ENCODE peak calls at places on chromosomes 7 and 10, in five cellular contexts. One of them, this sample, is unnamed.

GRCh38 chr10:1074063-1074747 is 18.0 kb downstream of the WDR37 start:
- DNase-seq in colonic mucosa: no peak
- DNase-seq in fibroblast of lung: no peak
- DNase-seq in AG04450: no peak
- DNase-seq in fibroblast of pulmonary artery: no peak
- DNase-seq in this sample: no peak

GRCh38 chr10:87798082-87798481 is 19.9 kb downstream of the ATAD1 start:
- DNase-seq in colonic mucosa: no peak
- DNase-seq in fibroblast of lung: no peak
- DNase-seq in AG04450: no peak
- DNase-seq in fibroblast of pulmonary artery: no peak
- DNase-seq in this sample: no peak

GRCh38 chr10:97608991-97609561 is 19.6 kb downstream of the C10orf62 start:
- DNase-seq in colonic mucosa: no peak
- DNase-seq in fibroblast of lung: no peak
- DNase-seq in AG04450: no peak
- DNase-seq in fibroblast of pulmonary artery: no peak
- DNase-seq in this sample: no peak

GRCh38 chr10:91875779-91876178 is 33.5 kb downstream of the FGFBP3 start:
- DNase-seq in colonic mucosa: no peak
- DNase-seq in fibroblast of lung: no peak
- DNase-seq in AG04450: no peak
- DNase-seq in fibroblast of pulmonary artery: no peak
- DNase-seq in this sample: no peak

GRCh38 chr10:76149182-76149581 is 717.8 kb downstream of the LRMDA start:
- DNase-seq in colonic mucosa: no peak
- DNase-seq in fibroblast of lung: no peak
- DNase-seq in AG04450: no peak
- DNase-seq in fibroblast of pulmonary artery: no peak
- DNase-seq in this sample: no peak

GRCh38 chr10:48901152-48901705 is 38.4 kb downstream of the LRRC18 start:
- DNase-seq in colonic mucosa: no peak
- DNase-seq in fibroblast of lung: no peak
- DNase-seq in AG04450: no peak
- DNase-seq in fibroblast of pulmonary artery: no peak
- DNase-seq in this sample: no peak

GRCh38 chr7:116650436-116650835 is 21.6 kb upstream of the MET start:
- DNase-seq in colonic mucosa: no peak
- DNase-seq in fibroblast of lung: no peak
- DNase-seq in AG04450: no peak
- DNase-seq in fibroblast of pulmonary artery: no peak
- DNase-seq in this sample: no peak

GRCh38 chr10:48897438-48897790 is 42.2 kb downstream of the LRRC18 start:
- DNase-seq in colonic mucosa: no peak
- DNase-seq in fibroblast of lung: no peak
- DNase-seq in AG04450: no peak
- DNase-seq in fibroblast of pulmonary artery: no peak
- DNase-seq in this sample: no peak

GRCh38 chr10:58942724-58943123 is 233.7 kb upstream of the PHYHIPL start:
- DNase-seq in colonic mucosa: no peak
- DNase-seq in fibroblast of lung: no peak
- DNase-seq in AG04450: no peak
- DNase-seq in fibroblast of pulmonary artery: no peak
- DNase-seq in this sample: no peak

GRCh38 chr10:45280113-45280512 is 35.3 kb downstream of the OR13A1 start:
- DNase-seq in colonic mucosa: no peak
- DNase-seq in fibroblast of lung: no peak
- DNase-seq in AG04450: no peak
- DNase-seq in fibroblast of pulmonary artery: no peak
- DNase-seq in this sample: no peak

GRCh38 chr7:47026733-47027450 is 555.0 kb downstream of the TNS3 start:
- DNase-seq in colonic mucosa: no peak
- DNase-seq in fibroblast of lung: no peak
- DNase-seq in AG04450: no peak
- DNase-seq in fibroblast of pulmonary artery: no peak
- DNase-seq in this sample: no peak

GRCh38 chr10:118251791-118252190 is 90.3 kb downstream of the FAM204A start:
- DNase-seq in colonic mucosa: no peak
- DNase-seq in fibroblast of lung: no peak
- DNase-seq in AG04450: no peak
- DNase-seq in fibroblast of pulmonary artery: no peak
- DNase-seq in this sample: no peak

GRCh38 chr10:100984670-100985177 is 2.6 kb downstream of the MRPL43 start:
- DNase-seq in colonic mucosa: no peak
- DNase-seq in fibroblast of lung: no peak
- DNase-seq in AG04450: no peak
- DNase-seq in fibroblast of pulmonary artery: no peak
- DNase-seq in this sample: no peak

GRCh38 chr10:21975378-21975990 is 28.0 kb downstream of the DNAJC1 start:
- DNase-seq in colonic mucosa: no peak
- DNase-seq in fibroblast of lung: no peak
- DNase-seq in AG04450: no peak
- DNase-seq in fibroblast of pulmonary artery: no peak
- DNase-seq in this sample: no peak

GRCh38 chr7:111409714-111410422 is 152.4 kb downstream of the IMMP2L start:
- DNase-seq in colonic mucosa: no peak
- DNase-seq in fibroblast of lung: no peak
- DNase-seq in AG04450: peak
- DNase-seq in fibroblast of pulmonary artery: peak
- DNase-seq in this sample: no peak

GRCh38 chr10:57015595-57016303 is 654.7 kb upstream of the ZWINT start:
- DNase-seq in colonic mucosa: no peak
- DNase-seq in fibroblast of lung: no peak
- DNase-seq in AG04450: no peak
- DNase-seq in fibroblast of pulmonary artery: no peak
- DNase-seq in this sample: no peak

GRCh38 chr7:77395543-77395942 is 20.6 kb downstream of the GSAP start:
- DNase-seq in colonic mucosa: no peak
- DNase-seq in fibroblast of lung: no peak
- DNase-seq in AG04450: no peak
- DNase-seq in fibroblast of pulmonary artery: no peak
- DNase-seq in this sample: no peak

GRCh38 chr7:132545756-132546155 is 30.5 kb downstream of the PLXNA4 start:
- DNase-seq in colonic mucosa: no peak
- DNase-seq in fibroblast of lung: no peak
- DNase-seq in AG04450: no peak
- DNase-seq in fibroblast of pulmonary artery: no peak
- DNase-seq in this sample: no peak

GRCh38 chr10:21099291-21099800 is 202.2 kb upstream of the NEBL start:
- DNase-seq in colonic mucosa: no peak
- DNase-seq in fibroblast of lung: peak
- DNase-seq in AG04450: no peak
- DNase-seq in fibroblast of pulmonary artery: no peak
- DNase-seq in this sample: no peak

GRCh38 chr10:78849731-78850130 is 219.0 kb upstream of the ZMIZ1 start:
- DNase-seq in colonic mucosa: no peak
- DNase-seq in fibroblast of lung: no peak
- DNase-seq in AG04450: no peak
- DNase-seq in fibroblast of pulmonary artery: no peak
- DNase-seq in this sample: no peak

GRCh38 chr10:116737582-116738358 is 4.6 kb downstream of the HSPA12A start:
- DNase-seq in colonic mucosa: no peak
- DNase-seq in fibroblast of lung: no peak
- DNase-seq in AG04450: no peak
- DNase-seq in fibroblast of pulmonary artery: no peak
- DNase-seq in this sample: no peak
- TF ChIP-seq CTCF in colonic mucosa: no peak
- TF ChIP-seq CTCF in fibroblast of lung: peak
- TF ChIP-seq CTCF in AG04450: peak
- TF ChIP-seq CTCF in fibroblast of pulmonary artery: peak
- TF ChIP-seq CTCF in this sample: no peak

DNA sequence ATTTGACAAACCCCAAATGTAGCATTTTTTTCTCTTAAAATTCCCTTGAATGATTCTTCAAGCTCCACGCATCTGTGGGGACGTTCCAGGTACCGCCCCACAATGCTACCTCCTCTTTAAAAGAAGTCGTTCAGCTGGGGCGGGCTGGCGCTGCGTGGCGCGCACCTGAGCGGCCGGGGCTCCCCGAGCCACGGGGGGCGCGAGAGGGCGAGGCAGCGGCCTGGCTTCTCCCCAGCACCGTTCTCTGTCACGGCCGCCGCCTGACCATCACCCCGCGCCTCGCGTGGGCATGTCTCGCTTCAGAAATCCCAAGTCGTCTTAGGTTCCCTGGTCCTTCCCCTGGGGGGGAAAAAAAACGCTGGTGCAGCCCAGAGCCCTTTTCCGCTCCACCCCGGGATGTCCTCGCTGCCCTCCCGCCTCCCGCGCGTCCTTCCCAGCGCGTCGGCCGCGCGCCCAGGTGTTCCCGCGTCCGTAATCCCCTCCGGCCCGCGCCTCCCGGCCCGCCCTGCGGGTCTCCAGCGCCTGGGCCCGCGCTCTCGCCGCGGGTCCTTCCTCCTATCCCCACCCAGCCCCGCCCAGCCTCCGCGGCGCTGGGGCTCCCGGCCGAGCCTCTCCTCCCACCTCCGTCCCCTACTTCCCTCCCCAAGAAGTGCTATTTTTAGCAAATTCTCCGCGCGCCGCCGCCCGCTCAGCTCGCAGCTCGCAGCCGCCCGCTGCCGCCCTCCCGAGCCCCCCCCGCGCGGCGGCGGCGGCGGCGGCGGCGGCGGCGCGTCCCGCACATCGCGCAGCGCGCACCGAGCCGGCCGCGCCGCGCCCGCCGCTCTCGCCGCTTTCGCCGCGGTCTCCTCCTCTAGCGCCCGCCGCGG is 58.8 kb upstream of the PRPS1L1 start:
- DNase-seq in colonic mucosa: no peak
- DNase-seq in fibroblast of lung: no peak
- DNase-seq in AG04450: no peak
- DNase-seq in fibroblast of pulmonary artery: peak
- DNase-seq in this sample: peak
- TF ChIP-seq CTCF in colonic mucosa: no peak
- TF ChIP-seq CTCF in fibroblast of lung: no peak
- TF ChIP-seq CTCF in AG04450: no peak
- TF ChIP-seq CTCF in fibroblast of pulmonary artery: no peak
- TF ChIP-seq CTCF in this sample: no peak

DNA sequence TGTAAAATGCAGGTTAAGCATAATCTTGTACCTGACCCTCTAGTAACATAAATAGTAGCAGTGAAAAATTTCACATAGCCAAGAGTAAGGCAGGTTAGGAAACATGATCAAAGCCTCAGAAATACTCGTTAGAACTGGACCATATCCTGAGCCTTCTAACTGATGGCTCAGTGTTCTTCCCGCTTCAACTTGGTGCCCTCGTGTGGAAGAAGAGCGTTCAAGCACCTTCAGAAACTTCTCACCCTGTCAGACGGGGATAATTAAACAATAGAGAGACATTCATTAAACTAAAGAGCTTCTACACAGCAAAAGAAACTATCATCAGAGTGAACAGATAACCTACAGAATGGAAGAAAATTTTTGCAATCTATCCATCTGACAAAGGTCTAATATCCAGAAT is 124.5 kb downstream of the MYOF start:
- DNase-seq in colonic mucosa: no peak
- DNase-seq in fibroblast of lung: peak
- DNase-seq in AG04450: no peak
- DNase-seq in fibroblast of pulmonary artery: peak
- DNase-seq in this sample: peak
- TF ChIP-seq CTCF in colonic mucosa: peak
- TF ChIP-seq CTCF in fibroblast of lung: peak
- TF ChIP-seq CTCF in AG04450: peak
- TF ChIP-seq CTCF in fibroblast of pulmonary artery: peak
- TF ChIP-seq CTCF in this sample: peak

GRCh38 chr10:31393844-31394243 is 74.8 kb downstream of the ZEB1 start:
- DNase-seq in colonic mucosa: no peak
- DNase-seq in fibroblast of lung: no peak
- DNase-seq in AG04450: no peak
- DNase-seq in fibroblast of pulmonary artery: no peak
- DNase-seq in this sample: peak
- TF ChIP-seq CTCF in colonic mucosa: no peak
- TF ChIP-seq CTCF in fibroblast of lung: no peak
- TF ChIP-seq CTCF in AG04450: no peak
- TF ChIP-seq CTCF in fibroblast of pulmonary artery: no peak
- TF ChIP-seq CTCF in this sample: no peak

This sample was measured in GM20000.